ENCODE peak calls at places on chromosome 11, in ten cellular contexts. D is Peyer's patch, E is HFFc6, H is NB4, P is fibroblast of lung, T is breast epithelium, X is SK-N-SH, U is heart right ventricle, A is right atrium auricular region, L is testis. M is an unnamed sample.

GRCh38 chr11:132131051-132131450 is 760.6 kb downstream of the NTM start:
- DNase-seq in D (no peak), E (no peak), H (no peak), P (no peak), T (no peak), X (no peak), U (no peak), A (no peak), L (no peak), M (no peak)

GRCh38 chr11:126197277-126197939 is 14.0 kb downstream of the RPUSD4 start:
- DNase-seq in D (no peak), E (peak; percentile 14), H (no peak), P (peak; percentile 50), T (no peak), X (no peak), U (no peak), A (no peak), L (no peak), M (no peak)

GRCh38 chr11:79374707-79375106 is 66.1 kb downstream of the TENM4 start:
- DNase-seq in D (no peak), E (no peak), H (no peak), P (no peak), T (no peak), X (no peak), U (no peak), A (no peak), L (no peak), M (no peak)

GRCh38 chr11:26914968-26915367 is 78.9 kb upstream of the FIBIN start:
- DNase-seq in D (no peak), E (no peak), H (no peak), P (no peak), T (no peak), X (no peak), U (no peak), A (no peak), L (no peak), M (no peak)

GRCh38 chr11:16607675-16608644 is 130.5 kb upstream of the C11orf58 start:
- DNase-seq in D (peak; percentile 65), E (peak; percentile 45), H (no peak), P (peak; percentile 68), T (no peak), X (peak; percentile 69), U (peak; percentile 85), A (peak; percentile 87), L (peak; percentile 89), M (peak; percentile 70)

GRCh38 chr11:66907751-66908173 is 50.4 kb downstream of the PC start:
- DNase-seq in D (no peak), E (no peak), H (no peak), P (peak; percentile 70), T (no peak), X (no peak), U (no peak), A (no peak), L (peak; percentile 22), M (no peak)

GRCh38 chr11:10669258-10670033 is 24.1 kb downstream of the IRAG1 start:
- DNase-seq in D (no peak), E (peak; percentile 90), H (no peak), P (peak; percentile 39), T (no peak), X (peak; percentile 54), U (no peak), A (no peak), L (peak; percentile 52), M (no peak)

GRCh38 chr11:119567667-119568582 is 145.0 kb upstream of the THY1 start:
- DNase-seq in D (no peak), E (peak; percentile 90), H (peak; percentile 37), P (peak; percentile 85), T (no peak), X (peak; percentile 75), U (peak; percentile 40), A (no peak), L (peak; percentile 16), M (no peak)

GRCh38 chr11:27291302-27291889 is 71.6 kb downstream of the CCDC34 start:
- DNase-seq in D (peak; percentile 69), E (no peak), H (peak; percentile 44), P (no peak), T (no peak), X (no peak), U (no peak), A (no peak), L (no peak), M (no peak)

GRCh38 chr11:74462009-74462408 is 5.3 kb downstream of the KCNE3 start:
- DNase-seq in D (peak; percentile 65), E (no peak), H (peak; percentile 97), P (peak; percentile 61), T (peak; percentile 24), X (no peak), U (peak; percentile 70), A (peak; percentile 91), L (peak; percentile 74), M (no peak)

GRCh38 chr11:772429-773390 is 4.6 kb downstream of the GATD1 start:
- DNase-seq in D (no peak), E (no peak), H (no peak), P (no peak), T (peak; percentile 50), X (no peak), U (no peak), A (no peak), L (peak; percentile 67), M (no peak)

GRCh38 chr11:83306385-83307080 is 20.4 kb upstream of the CCDC90B start:
- DNase-seq in D (no peak), E (no peak), H (no peak), P (no peak), T (no peak), X (no peak), U (no peak), A (no peak), L (no peak), M (no peak)

DNA sequence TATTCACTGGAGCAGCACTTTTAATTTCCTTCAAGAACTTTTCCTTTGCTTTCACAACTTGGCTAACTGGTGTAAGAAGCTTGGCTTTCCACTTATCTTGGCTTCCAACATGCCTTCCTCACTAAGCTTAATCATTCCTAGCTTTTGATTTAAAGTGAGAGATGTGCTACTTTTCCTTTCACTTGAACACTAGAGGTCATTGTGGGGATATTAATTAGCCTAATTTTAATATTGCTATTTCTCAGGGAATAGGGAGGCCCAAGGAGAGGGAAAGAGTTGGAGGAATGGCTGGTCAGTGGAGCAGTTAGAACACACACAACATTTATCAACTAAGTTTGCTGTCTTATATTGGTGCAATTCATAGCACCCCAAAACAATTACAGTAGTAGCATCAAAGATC is 24.6 kb upstream of the CCDC90B start:
- DNase-seq in D (no peak), E (no peak), H (no peak), P (no peak), T (no peak), X (no peak), U (no peak), A (no peak), L (no peak), M (no peak)
- TF ChIP-seq CTCF in D (no peak), E (no peak), H (no peak), P (no peak), T (no peak), X (no peak), U (peak; percentile 10), A (no peak), L (no peak), M (no peak)

DNA sequence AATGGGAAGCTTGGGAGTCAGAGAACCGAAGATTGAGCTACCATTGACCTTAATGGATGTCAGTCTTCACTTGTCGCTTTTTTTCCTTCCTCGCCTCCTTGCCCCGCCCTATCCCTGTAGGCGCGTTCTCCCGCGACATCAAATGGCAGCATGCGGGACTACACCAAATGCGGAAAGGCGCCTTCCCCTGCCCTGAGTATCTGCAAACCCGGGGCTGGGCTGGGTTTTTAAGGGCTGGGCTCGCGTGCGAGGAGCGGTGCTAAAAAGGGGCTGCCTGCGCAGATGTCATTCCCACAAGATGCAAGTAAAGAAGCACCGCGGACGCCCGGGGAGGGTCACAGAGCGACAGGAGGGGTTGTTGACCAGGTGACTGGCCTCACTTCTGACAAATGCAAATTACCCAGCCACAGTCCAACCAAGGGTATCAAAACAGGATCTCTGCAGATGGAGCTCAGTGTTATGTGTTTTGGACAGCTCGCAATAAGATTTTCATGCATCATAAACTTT is 4.7 kb upstream of the FAM111B start:
- DNase-seq in D (peak; percentile 74), E (peak; percentile 13), H (no peak), P (peak; percentile 36), T (peak; percentile 35), X (no peak), U (peak; percentile 21), A (no peak), L (peak; percentile 75), M (peak; percentile 53)
- TF ChIP-seq CTCF in D (peak; percentile 33), E (peak; percentile 41), H (no peak), P (peak; percentile 48), T (no peak), X (no peak), U (peak; percentile 25), A (peak; percentile 40), L (no peak), M (peak; percentile 52)

DNA sequence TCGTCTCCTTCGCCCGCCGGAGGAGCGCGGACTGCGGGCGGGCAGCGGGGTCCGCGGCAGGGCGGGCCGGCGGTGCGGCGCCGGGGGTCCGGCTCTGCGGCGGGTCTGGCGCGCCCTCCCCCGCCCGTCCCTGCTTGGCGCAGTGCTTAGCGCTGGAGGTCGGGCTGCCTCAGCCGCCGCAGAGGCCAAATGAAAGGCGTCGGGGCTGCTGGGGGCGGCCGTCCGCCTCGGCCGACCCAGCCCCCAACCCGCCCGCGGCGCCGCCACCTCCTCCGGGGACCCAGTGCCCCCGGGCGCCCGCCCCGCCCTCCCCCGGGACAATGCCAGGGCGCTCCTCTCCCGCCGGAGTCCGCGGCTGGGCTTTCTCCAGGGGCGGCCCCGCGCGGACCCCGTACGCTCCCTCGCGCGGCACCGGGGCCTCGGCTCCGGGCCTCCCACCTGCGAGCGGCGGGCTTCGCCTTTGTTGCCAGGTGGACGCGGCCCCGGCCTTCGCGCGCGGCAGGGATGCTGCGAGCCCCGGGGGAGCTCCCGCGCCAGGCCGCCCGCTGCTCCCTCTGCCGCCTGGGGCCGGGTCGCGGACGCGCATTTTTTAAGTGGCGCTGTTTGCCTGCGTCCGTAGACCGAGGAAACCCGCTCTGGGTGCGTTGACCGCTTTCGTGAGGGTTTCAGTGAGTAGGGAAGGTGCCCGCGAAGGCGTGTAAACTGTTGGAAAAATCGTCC is 575 bp downstream of the APLP2 start:
- DNase-seq in D (peak; percentile 73), E (peak; percentile 10), H (peak; percentile 72), P (peak; percentile 44), T (no peak), X (peak; percentile 80), U (no peak), A (no peak), L (peak; percentile 45), M (peak; percentile 37)
- TF ChIP-seq CTCF in D (peak; percentile 25), E (peak; percentile 40), H (peak; percentile 4), P (peak; percentile 8), T (no peak), X (peak; percentile 32), U (peak; percentile 38), A (no peak), L (no peak), M (peak; percentile 22)

GRCh38 chr11:68224606-68225005 is 11.5 kb upstream of the KMT5B start:
- DNase-seq in D (no peak), E (no peak), H (no peak), P (no peak), T (no peak), X (no peak), U (no peak), A (no peak), L (no peak), M (no peak)
- TF ChIP-seq CTCF in D (no peak), E (no peak), H (no peak), P (no peak), T (no peak), X (no peak), U (no peak), A (no peak), L (no peak), M (no peak)

M was measured in neural crest cell.